ENCODE peak calls at places on chromosomes 16 and 17, in eight cellular contexts. One of them, this sample, is unnamed.

GRCh38 chr16:57115148-57115503 is 22.7 kb downstream of the CPNE2 start:
- DNase-seq in HepG2: no peak
- DNase-seq in upper lobe of left lung: no peak
- DNase-seq in stomach: no peak
- DNase-seq in tibial nerve: no peak
- DNase-seq in esophagus muscularis mucosa: no peak
- DNase-seq in H1: no peak
- DNase-seq in suprapubic skin: no peak
- DNase-seq in this sample: no peak

GRCh38 chr17:17304521-17304985 is 1.4 kb downstream of the NT5M start:
- DNase-seq in HepG2: no peak
- DNase-seq in upper lobe of left lung: no peak
- DNase-seq in stomach: no peak
- DNase-seq in tibial nerve: no peak
- DNase-seq in esophagus muscularis mucosa: no peak
- DNase-seq in H1: no peak
- DNase-seq in suprapubic skin: no peak
- DNase-seq in this sample: no peak

GRCh38 chr16:11669380-11670146 is 1.3 kb downstream of the SNN start:
- DNase-seq in HepG2: no peak
- DNase-seq in upper lobe of left lung: peak; percentile 80
- DNase-seq in stomach: no peak
- DNase-seq in tibial nerve: peak; percentile 51
- DNase-seq in esophagus muscularis mucosa: no peak
- DNase-seq in H1: no peak
- DNase-seq in suprapubic skin: no peak
- DNase-seq in this sample: no peak

GRCh38 chr17:83081561-83082201 is 2.3 kb downstream of the METRNL start:
- DNase-seq in HepG2: no peak
- DNase-seq in upper lobe of left lung: peak; percentile 67
- DNase-seq in stomach: peak; percentile 49
- DNase-seq in tibial nerve: no peak
- DNase-seq in esophagus muscularis mucosa: no peak
- DNase-seq in H1: no peak
- DNase-seq in suprapubic skin: peak; percentile 93
- DNase-seq in this sample: no peak

GRCh38 chr17:47704116-47704515 is 10.2 kb downstream of the TBKBP1 start:
- DNase-seq in HepG2: no peak
- DNase-seq in upper lobe of left lung: peak; percentile 61
- DNase-seq in stomach: no peak
- DNase-seq in tibial nerve: no peak
- DNase-seq in esophagus muscularis mucosa: no peak
- DNase-seq in H1: no peak
- DNase-seq in suprapubic skin: no peak
- DNase-seq in this sample: peak; percentile 19

GRCh38 chr16:8565498-8565897 is 24.8 kb downstream of the TMEM114 start:
- DNase-seq in HepG2: no peak
- DNase-seq in upper lobe of left lung: no peak
- DNase-seq in stomach: no peak
- DNase-seq in tibial nerve: no peak
- DNase-seq in esophagus muscularis mucosa: no peak
- DNase-seq in H1: peak; percentile 75
- DNase-seq in suprapubic skin: no peak
- DNase-seq in this sample: no peak

GRCh38 chr17:79612468-79613194 is 1.8 kb upstream of the RBFOX3 start:
- DNase-seq in HepG2: peak; percentile 46
- DNase-seq in upper lobe of left lung: no peak
- DNase-seq in stomach: peak; percentile 31
- DNase-seq in tibial nerve: no peak
- DNase-seq in esophagus muscularis mucosa: no peak
- DNase-seq in H1: peak; percentile 97
- DNase-seq in suprapubic skin: no peak
- DNase-seq in this sample: no peak

GRCh38 chr17:16617481-16618060 is 36.1 kb downstream of the ZNF624 start:
- DNase-seq in HepG2: no peak
- DNase-seq in upper lobe of left lung: no peak
- DNase-seq in stomach: no peak
- DNase-seq in tibial nerve: no peak
- DNase-seq in esophagus muscularis mucosa: no peak
- DNase-seq in H1: no peak
- DNase-seq in suprapubic skin: no peak
- DNase-seq in this sample: no peak

GRCh38 chr16:23400387-23400930 is 52.5 kb downstream of the COG7 start:
- DNase-seq in HepG2: no peak
- DNase-seq in upper lobe of left lung: no peak
- DNase-seq in stomach: no peak
- DNase-seq in tibial nerve: no peak
- DNase-seq in esophagus muscularis mucosa: no peak
- DNase-seq in H1: no peak
- DNase-seq in suprapubic skin: no peak
- DNase-seq in this sample: no peak

GRCh38 chr17:1561420-1562177 is 993 bp downstream of the PITPNA start:
- DNase-seq in HepG2: no peak
- DNase-seq in upper lobe of left lung: no peak
- DNase-seq in stomach: no peak
- DNase-seq in tibial nerve: no peak
- DNase-seq in esophagus muscularis mucosa: no peak
- DNase-seq in H1: peak; percentile 62
- DNase-seq in suprapubic skin: no peak
- DNase-seq in this sample: no peak

GRCh38 chr16:66923247-66923851 is 2.0 kb downstream of the RRAD start:
- DNase-seq in HepG2: no peak
- DNase-seq in upper lobe of left lung: no peak
- DNase-seq in stomach: no peak
- DNase-seq in tibial nerve: no peak
- DNase-seq in esophagus muscularis mucosa: no peak
- DNase-seq in H1: no peak
- DNase-seq in suprapubic skin: no peak
- DNase-seq in this sample: peak; percentile 84

GRCh38 chr16:89170346-89171215 is 967 bp upstream of the CDH15 start:
- DNase-seq in HepG2: no peak
- DNase-seq in upper lobe of left lung: peak; percentile 81
- DNase-seq in stomach: peak; percentile 64
- DNase-seq in tibial nerve: no peak
- DNase-seq in esophagus muscularis mucosa: no peak
- DNase-seq in H1: peak; percentile 89
- DNase-seq in suprapubic skin: no peak
- DNase-seq in this sample: no peak

GRCh38 chr17:35742496-35742895 is 10.5 kb downstream of the GAS2L2 start:
- DNase-seq in HepG2: no peak
- DNase-seq in upper lobe of left lung: no peak
- DNase-seq in stomach: no peak
- DNase-seq in tibial nerve: no peak
- DNase-seq in esophagus muscularis mucosa: no peak
- DNase-seq in H1: no peak
- DNase-seq in suprapubic skin: peak; percentile 22
- DNase-seq in this sample: no peak

GRCh38 chr17:40727447-40728231 is 24.1 kb upstream of the KRT24 start:
- DNase-seq in HepG2: no peak
- DNase-seq in upper lobe of left lung: no peak
- DNase-seq in stomach: no peak
- DNase-seq in tibial nerve: no peak
- DNase-seq in esophagus muscularis mucosa: no peak
- DNase-seq in H1: no peak
- DNase-seq in suprapubic skin: no peak
- DNase-seq in this sample: no peak

DNA sequence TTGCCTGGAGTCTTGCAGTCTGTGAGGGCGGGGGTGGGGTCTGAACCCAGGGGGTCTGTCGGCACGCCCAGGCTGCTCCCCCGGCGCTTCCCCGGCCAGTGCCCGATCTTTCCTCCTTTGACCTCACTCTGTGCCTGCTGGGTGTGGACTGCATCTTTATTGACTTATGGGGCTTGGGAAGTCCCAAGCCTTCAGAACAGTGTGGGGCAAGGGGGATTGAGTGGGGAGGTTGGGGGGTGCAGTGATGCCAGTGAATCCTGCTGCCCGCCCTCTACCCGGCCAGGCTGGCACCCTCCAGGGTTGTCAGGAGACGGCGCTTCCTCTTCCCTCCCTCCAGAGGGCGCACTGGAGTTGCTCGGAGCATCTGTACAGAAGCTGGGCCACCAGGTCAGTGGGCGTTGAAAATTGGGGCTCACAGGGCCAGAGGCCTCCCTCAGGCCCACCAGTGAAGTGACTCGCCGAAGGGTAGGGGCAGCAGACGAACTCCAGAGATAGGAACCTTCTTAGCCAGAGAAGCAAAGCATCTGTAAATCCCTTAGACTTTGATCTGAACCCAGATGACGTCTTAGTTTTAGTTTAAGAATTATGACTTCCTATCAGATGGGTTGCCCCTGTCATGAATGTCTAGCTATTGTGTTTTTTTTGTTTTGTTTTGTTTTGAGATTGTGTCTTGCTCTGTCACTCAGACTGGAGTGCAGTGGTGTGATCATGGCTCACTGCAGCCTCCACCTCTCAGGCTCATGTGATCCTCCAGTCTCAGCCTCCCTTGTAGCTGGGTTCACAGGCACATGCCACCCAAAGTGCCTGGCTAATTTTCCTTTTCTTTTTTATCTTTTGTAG is 184.8 kb upstream of the CIBAR2 start:
- DNase-seq in HepG2: peak; percentile 52
- DNase-seq in upper lobe of left lung: peak; percentile 37
- DNase-seq in stomach: peak; percentile 63
- DNase-seq in tibial nerve: no peak
- DNase-seq in esophagus muscularis mucosa: no peak
- DNase-seq in H1: peak; percentile 87
- DNase-seq in suprapubic skin: no peak
- DNase-seq in this sample: no peak
- TF ChIP-seq EP300 in HepG2: no peak
- TF ChIP-seq EP300 in upper lobe of left lung: no peak
- TF ChIP-seq EP300 in stomach: no peak
- TF ChIP-seq EP300 in tibial nerve: no peak
- TF ChIP-seq EP300 in esophagus muscularis mucosa: no peak
- TF ChIP-seq EP300 in H1: no peak
- TF ChIP-seq EP300 in suprapubic skin: no peak
- TF ChIP-seq EP300 in this sample: no peak

DNA sequence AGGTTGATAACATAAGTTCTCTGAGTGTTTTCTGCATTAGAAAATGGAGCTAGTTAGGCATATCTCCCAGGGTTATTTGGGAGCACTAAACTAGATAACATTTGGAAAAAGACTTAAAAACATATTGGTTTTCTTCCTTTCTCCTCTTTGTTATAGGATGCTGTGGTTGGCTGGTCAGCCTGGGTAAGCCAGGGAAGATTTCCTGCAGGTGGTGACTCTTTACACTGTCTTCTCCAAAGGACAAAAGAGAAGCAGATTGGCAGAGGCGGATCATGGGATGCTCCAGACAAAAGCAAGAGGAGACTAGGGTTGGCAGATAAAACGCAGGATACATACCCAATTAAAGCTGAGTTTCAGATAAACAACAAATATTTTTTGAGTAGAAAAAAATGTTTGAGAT is 6.2 kb upstream of the CRYBA1 start:
- DNase-seq in HepG2: no peak
- DNase-seq in upper lobe of left lung: no peak
- DNase-seq in stomach: no peak
- DNase-seq in tibial nerve: no peak
- DNase-seq in esophagus muscularis mucosa: peak; percentile 68
- DNase-seq in H1: no peak
- DNase-seq in suprapubic skin: no peak
- DNase-seq in this sample: no peak
- H3K4me1 ChIP-seq in HepG2: peaks cover 28% of the 10 kb centered on the region
- H3K4me1 ChIP-seq in upper lobe of left lung: peaks cover 7% of the 10 kb centered on the region
- H3K4me1 ChIP-seq in stomach: peaks cover 5% of the 10 kb centered on the region
- H3K4me1 ChIP-seq in tibial nerve: peaks cover 12% of the 10 kb centered on the region
- H3K4me1 ChIP-seq in esophagus muscularis mucosa: peaks cover 6% of the 10 kb centered on the region
- H3K4me1 ChIP-seq in H1: peaks cover 13% of the 10 kb centered on the region
- H3K4me1 ChIP-seq in suprapubic skin: peaks cover 24% of the 10 kb centered on the region
- H3K4me1 ChIP-seq in this sample: peaks cover 1% of the 10 kb centered on the region

GRCh38 chr16:1917665-1918111 is 527 bp downstream of the HS3ST6 start:
- DNase-seq in HepG2: no peak
- DNase-seq in upper lobe of left lung: no peak
- DNase-seq in stomach: no peak
- DNase-seq in tibial nerve: no peak
- DNase-seq in esophagus muscularis mucosa: no peak
- DNase-seq in H1: no peak
- DNase-seq in suprapubic skin: no peak
- DNase-seq in this sample: no peak

GRCh38 chr16:1915732-1916653 is 2.2 kb downstream of the HS3ST6 start:
- DNase-seq in HepG2: no peak
- DNase-seq in upper lobe of left lung: no peak
- DNase-seq in stomach: no peak
- DNase-seq in tibial nerve: no peak
- DNase-seq in esophagus muscularis mucosa: no peak
- DNase-seq in H1: no peak
- DNase-seq in suprapubic skin: no peak
- DNase-seq in this sample: no peak

GRCh38 chr16:1917056-1917664 is 1.1 kb downstream of the HS3ST6 start:
- DNase-seq in HepG2: no peak
- DNase-seq in upper lobe of left lung: no peak
- DNase-seq in stomach: no peak
- DNase-seq in tibial nerve: no peak
- DNase-seq in esophagus muscularis mucosa: no peak
- DNase-seq in H1: no peak
- DNase-seq in suprapubic skin: no peak
- DNase-seq in this sample: no peak

GRCh38 chr16:1914759-1915387 is 3.3 kb downstream of the HS3ST6 start:
- DNase-seq in HepG2: no peak
- DNase-seq in upper lobe of left lung: no peak
- DNase-seq in stomach: no peak
- DNase-seq in tibial nerve: no peak
- DNase-seq in esophagus muscularis mucosa: no peak
- DNase-seq in H1: no peak
- DNase-seq in suprapubic skin: no peak
- DNase-seq in this sample: no peak

DNA sequence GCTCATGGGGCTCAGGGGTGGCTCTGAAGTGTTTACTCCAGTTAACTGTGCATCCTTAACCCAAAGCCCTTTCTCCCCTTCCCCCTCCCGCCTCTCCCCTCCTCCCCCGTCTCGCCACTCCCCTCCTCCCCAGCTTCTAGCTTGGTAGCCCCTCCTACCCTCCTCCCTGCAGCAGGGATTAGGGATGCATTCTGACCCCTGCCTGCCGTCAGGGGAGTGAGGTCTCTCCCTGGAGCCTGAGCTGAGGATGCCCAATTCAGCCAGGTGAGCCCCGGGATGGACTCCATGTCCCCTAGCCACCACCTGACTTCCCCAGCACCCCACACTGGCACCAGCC is 1.6 kb downstream of the HS3ST6 start:
- DNase-seq in HepG2: no peak
- DNase-seq in upper lobe of left lung: no peak
- DNase-seq in stomach: no peak
- DNase-seq in tibial nerve: no peak
- DNase-seq in esophagus muscularis mucosa: no peak
- DNase-seq in H1: no peak
- DNase-seq in suprapubic skin: no peak
- DNase-seq in this sample: no peak
- TF ChIP-seq EP300 in HepG2: no peak
- TF ChIP-seq EP300 in upper lobe of left lung: no peak
- TF ChIP-seq EP300 in stomach: no peak
- TF ChIP-seq EP300 in tibial nerve: no peak
- TF ChIP-seq EP300 in esophagus muscularis mucosa: no peak
- TF ChIP-seq EP300 in H1: no peak
- TF ChIP-seq EP300 in suprapubic skin: no peak
- TF ChIP-seq EP300 in this sample: no peak

DNA sequence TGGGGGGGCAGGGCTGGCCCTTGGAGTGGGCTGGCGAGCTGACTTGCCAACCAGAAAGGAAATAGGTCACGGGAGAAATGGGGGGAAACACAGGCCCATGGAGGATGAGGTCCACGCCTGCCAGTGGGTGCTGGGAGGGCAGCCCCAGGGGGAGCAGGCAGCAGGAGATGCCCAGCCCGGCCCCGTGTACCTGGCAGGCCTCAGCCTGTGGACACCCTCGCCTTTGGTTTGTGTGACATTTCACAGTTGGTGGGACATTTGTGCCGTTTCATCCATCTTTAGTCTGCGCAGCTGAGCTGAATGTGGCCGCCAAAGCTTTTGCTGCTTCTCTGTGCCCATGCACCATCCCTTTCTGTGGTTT is 193.4 kb downstream of the RPTOR start:
- DNase-seq in HepG2: no peak
- DNase-seq in upper lobe of left lung: no peak
- DNase-seq in stomach: no peak
- DNase-seq in tibial nerve: no peak
- DNase-seq in esophagus muscularis mucosa: no peak
- DNase-seq in H1: no peak
- DNase-seq in suprapubic skin: no peak
- DNase-seq in this sample: no peak
- H3K4me1 ChIP-seq in HepG2: no peaks in the 10 kb centered on the region
- H3K4me1 ChIP-seq in upper lobe of left lung: peaks cover 3% of the 10 kb centered on the region
- H3K4me1 ChIP-seq in stomach: peaks cover 4% of the 10 kb centered on the region
- H3K4me1 ChIP-seq in tibial nerve: no peaks in the 10 kb centered on the region
- H3K4me1 ChIP-seq in esophagus muscularis mucosa: no peaks in the 10 kb centered on the region
- H3K4me1 ChIP-seq in H1: no peaks in the 10 kb centered on the region
- H3K4me1 ChIP-seq in suprapubic skin: no peaks in the 10 kb centered on the region
- H3K4me1 ChIP-seq in this sample: no peaks in the 10 kb centered on the region

This sample was measured in ovary.